ENCODE peak calls at places on chromosomes 3 and 15, in six cellular contexts. Z, L, G, E, O and B are unnamed samples.

GRCh38 chr15:65421360-65422215 is 1.2 kb downstream of the IGDCC4 start:
- DNase-seq in Z (peak), L (no peak), G (no peak), E (no peak), O (peak), B (no peak)

GRCh38 chr15:91135201-91136130 is 35.4 kb downstream of the SV2B start:
- DNase-seq in Z (no peak), L (no peak), G (no peak), E (no peak), O (no peak), B (peak)

GRCh38 chr15:69515508-69516290 is 63.1 kb downstream of the RPLP1 start:
- DNase-seq in Z (no peak), L (no peak), G (no peak), E (no peak), O (no peak), B (no peak)

GRCh38 chr3:99714146-99714545 is 75.8 kb downstream of the COL8A1 start:
- DNase-seq in Z (no peak), L (no peak), G (no peak), E (no peak), O (peak), B (no peak)

GRCh38 chr15:100902436-100903190 is 16.5 kb upstream of the LRRK1 start:
- DNase-seq in Z (peak), L (peak), G (no peak), E (no peak), O (peak), B (no peak)

GRCh38 chr3:150673966-150674365 is 29.8 kb downstream of the ERICH6 start:
- DNase-seq in Z (no peak), L (no peak), G (no peak), E (no peak), O (no peak), B (peak)

GRCh38 chr3:11078826-11079520 is 75.3 kb upstream of the HRH1 start:
- DNase-seq in Z (no peak), L (no peak), G (no peak), E (no peak), O (no peak), B (no peak)

GRCh38 chr3:100086401-100086800 is 27.9 kb downstream of the FILIP1L start:
- DNase-seq in Z (no peak), L (no peak), G (no peak), E (no peak), O (no peak), B (no peak)

GRCh38 chr3:177111541-177111949 is 85.7 kb downstream of the TBL1XR1 start:
- DNase-seq in Z (no peak), L (no peak), G (no peak), E (no peak), O (no peak), B (peak)

GRCh38 chr3:15875016-15875689 is 77.4 kb upstream of the ANKRD28 start:
- DNase-seq in Z (peak), L (no peak), G (no peak), E (no peak), O (peak), B (peak)

GRCh38 chr3:177934001-177934891 is 602.0 kb upstream of the KCNMB2 start:
- DNase-seq in Z (no peak), L (no peak), G (no peak), E (no peak), O (peak), B (peak)

GRCh38 chr3:60448668-60449067 is 802.6 kb downstream of the FHIT start:
- DNase-seq in Z (no peak), L (no peak), G (no peak), E (no peak), O (no peak), B (no peak)

GRCh38 chr15:56042982-56043980 is 49.9 kb upstream of the NEDD4 start:
- DNase-seq in Z (peak), L (no peak), G (peak), E (no peak), O (no peak), B (no peak)

GRCh38 chr3:176967525-176967924 is 229.8 kb downstream of the TBL1XR1 start:
- DNase-seq in Z (no peak), L (no peak), G (no peak), E (no peak), O (peak), B (no peak)

GRCh38 chr3:12557472-12558105 is 702 bp downstream of the MKRN2 start:
- DNase-seq in Z (peak), L (no peak), G (no peak), E (no peak), O (peak), B (no peak)

GRCh38 chr3:36941162-36941561 is 3.7 kb downstream of the TRANK1 start:
- DNase-seq in Z (no peak), L (no peak), G (no peak), E (no peak), O (no peak), B (no peak)

GRCh38 chr15:40790723-40791122 is 16.2 kb upstream of the ZFYVE19 start:
- DNase-seq in Z (no peak), L (no peak), G (no peak), E (no peak), O (no peak), B (no peak)

GRCh38 chr3:177615015-177615414 is 417.7 kb upstream of the TBL1XR1 start:
- DNase-seq in Z (no peak), L (peak), G (no peak), E (no peak), O (peak), B (peak)

GRCh38 chr15:74657846-74658245 is 38.0 kb downstream of the EDC3 start:
- DNase-seq in Z (no peak), L (no peak), G (no peak), E (no peak), O (peak), B (no peak)

GRCh38 chr3:174700736-174701135 is 158.4 kb upstream of the NAALADL2 start:
- DNase-seq in Z (no peak), L (no peak), G (no peak), E (no peak), O (no peak), B (no peak)

GRCh38 chr3:17806201-17806600 is 63.8 kb upstream of the TBC1D5 start:
- DNase-seq in Z (no peak), L (no peak), G (no peak), E (no peak), O (no peak), B (no peak)

GRCh38 chr3:38130631-38131065 is 6.3 kb downstream of the ACAA1 start:
- DNase-seq in Z (no peak), L (no peak), G (no peak), E (no peak), O (no peak), B (no peak)

GRCh38 chr15:61124195-61124594 is 104.9 kb downstream of the RORA start:
- DNase-seq in Z (no peak), L (no peak), G (no peak), E (no peak), O (no peak), B (no peak)

GRCh38 chr3:46517016-46517770 is 19.4 kb downstream of the RTP3 start:
- DNase-seq in Z (no peak), L (no peak), G (no peak), E (no peak), O (peak), B (peak)

GRCh38 chr3:155356594-155357370 is 63.3 kb upstream of the STRIT1 start:
- DNase-seq in Z (peak), L (no peak), G (no peak), E (no peak), O (peak), B (no peak)

GRCh38 chr15:64635486-64635815 is 139.9 kb downstream of the RBPMS2 start:
- DNase-seq in Z (peak), L (no peak), G (no peak), E (no peak), O (peak), B (peak)

GRCh38 chr3:174247671-174248070 is 611.5 kb upstream of the NAALADL2 start:
- DNase-seq in Z (peak), L (no peak), G (no peak), E (no peak), O (no peak), B (no peak)

GRCh38 chr3:20246662-20247061 is 60.7 kb upstream of the SGO1 start:
- DNase-seq in Z (no peak), L (no peak), G (no peak), E (no peak), O (no peak), B (no peak)

GRCh38 chr3:7204848-7205156 is 343.9 kb downstream of the GRM7 start:
- DNase-seq in Z (no peak), L (no peak), G (no peak), E (no peak), O (no peak), B (peak)